ENCODE peak calls at places on chromosome 19, in nine cellular contexts. A, W, Q, P, M, O, E, Y and C are unnamed samples.

GRCh38 chr19:50507376-50507775 is 3.6 kb downstream of the JOSD2 start:
- DNase-seq in O (no peak), W (no peak), E (no peak), A (no peak), M (no peak), P (no peak), Y (no peak), Q (no peak), C (no peak)

GRCh38 chr19:53993448-53993847 is 2.0 kb downstream of the CACNG6 start:
- DNase-seq in M (no peak), Q (no peak), E (no peak), O (no peak), Y (no peak), W (no peak), A (no peak), P (no peak), C (no peak)

GRCh38 chr19:58009666-58010301 is 7.2 kb upstream of the ZNF606 start:
- DNase-seq in W (peak; percentile 90), O (peak; percentile 91), M (peak; percentile 88), P (peak; percentile 71), Q (no peak), E (peak; percentile 86), Y (peak; percentile 84), A (no peak), C (peak; percentile 72)

GRCh38 chr19:56124578-56124977 is 3.5 kb upstream of the ZNF787 start:
- DNase-seq in O (no peak), M (no peak), P (no peak), A (no peak), E (no peak), Y (no peak), Q (no peak), W (no peak), C (no peak)

GRCh38 chr19:58350001-58350801 is 3.1 kb downstream of the A1BG start:
- DNase-seq in A (no peak), Q (no peak), P (no peak), O (no peak), E (no peak), Y (no peak), M (no peak), W (no peak), C (no peak)

GRCh38 chr19:861756-862528 is 2.5 kb downstream of the CFD start:
- DNase-seq in Q (no peak), E (peak; percentile 28), W (no peak), A (peak; percentile 44), M (peak; percentile 98), P (peak; percentile 57), Y (peak; percentile 66), O (peak; percentile 73), C (peak; percentile 92)

GRCh38 chr19:13002389-13002898 is 7.2 kb downstream of the NFIX start:
- DNase-seq in P (no peak), W (no peak), Q (no peak), A (no peak), E (no peak), O (no peak), Y (no peak), M (no peak), C (no peak)

GRCh38 chr19:58519087-58519354 is 589 bp downstream of the ZBTB45 start:
- DNase-seq in O (peak; percentile 91), M (peak; percentile 80), Q (peak; percentile 74), W (peak; percentile 65), P (peak; percentile 90), A (peak; percentile 61), Y (peak; percentile 70), E (peak; percentile 75), C (peak; percentile 67)

GRCh38 chr19:22783651-22784050 is 300 bp downstream of the ZNF99 start:
- DNase-seq in Q (no peak), W (no peak), O (no peak), P (no peak), E (no peak), Y (no peak), M (no peak), A (no peak), C (no peak)

GRCh38 chr19:58059003-58059671 is at the start of gene ZNF135:
- DNase-seq in W (peak; percentile 68), Y (peak; percentile 79), A (peak; percentile 70), P (peak; percentile 95), O (peak; percentile 86), M (peak; percentile 92), E (peak; percentile 77), Q (peak; percentile 42), C (peak; percentile 71)

GRCh38 chr19:10450853-10451609 is 30.7 kb downstream of the PDE4A start:
- DNase-seq in Q (no peak), A (no peak), O (peak; percentile 60), P (no peak), Y (peak; percentile 93), W (no peak), M (peak; percentile 94), E (no peak), C (no peak)

GRCh38 chr19:47098608-47099007 is 15.0 kb downstream of the ZC3H4 start:
- DNase-seq in W (no peak), O (no peak), M (no peak), Q (no peak), E (no peak), A (no peak), P (no peak), Y (no peak), C (no peak)

DNA sequence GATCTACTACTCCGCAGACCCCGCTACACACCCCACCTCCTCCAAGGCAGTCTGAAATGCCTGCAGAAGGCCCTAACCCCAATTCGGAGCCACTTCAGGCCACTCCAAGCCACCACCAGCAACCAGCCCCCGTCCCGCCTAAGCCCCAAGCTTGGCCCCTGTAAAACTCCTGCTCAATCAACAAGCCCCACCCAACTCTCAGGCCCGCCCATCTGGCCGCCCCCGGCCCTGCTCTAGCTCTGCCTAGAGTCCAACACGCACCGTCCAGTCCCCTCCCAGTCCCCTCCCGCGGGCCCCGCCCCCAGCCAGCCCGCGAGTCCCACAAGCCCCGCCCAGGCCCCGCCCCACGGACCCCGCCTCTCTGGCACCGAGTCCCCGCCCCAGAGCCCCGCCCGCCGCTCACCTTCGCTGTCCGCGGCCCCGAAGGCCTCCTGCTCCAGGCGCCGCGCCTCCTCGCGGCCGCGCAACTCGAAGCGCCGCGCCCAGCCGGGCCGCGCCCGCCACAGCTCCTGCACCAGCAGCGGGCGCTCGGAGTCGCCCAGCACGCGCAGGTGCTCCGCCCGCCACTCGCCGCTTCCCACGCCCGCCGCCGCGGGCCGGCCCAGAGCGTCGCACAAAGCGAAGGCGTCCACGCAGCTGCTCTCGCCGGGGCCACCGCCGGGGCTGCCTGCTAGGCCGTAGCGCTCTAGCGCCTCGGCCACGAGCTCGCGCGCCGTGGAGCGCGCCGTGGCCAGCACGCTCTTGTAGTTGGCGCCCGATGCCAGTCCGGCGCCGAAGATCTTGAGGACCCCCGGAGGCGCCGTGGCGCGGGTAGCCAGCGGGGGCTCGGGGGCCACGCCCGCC is 1.6 kb downstream of the RASIP1 start:
- DNase-seq in Y (peak; percentile 97), E (peak; percentile 81), O (peak; percentile 94), M (peak; percentile 99), P (peak; percentile 98), A (peak; percentile 95), Q (peak; percentile 99), W (peak; percentile 74), C (peak; percentile 100)
- TF ChIP-seq CTCF in Y (no peak), E (no peak), O (peak; percentile 45), M (peak; percentile 52), P (peak; percentile 31), A (peak; percentile 50), Q (peak; percentile 39), W (peak; percentile 6), C (peak; percentile 71)

DNA sequence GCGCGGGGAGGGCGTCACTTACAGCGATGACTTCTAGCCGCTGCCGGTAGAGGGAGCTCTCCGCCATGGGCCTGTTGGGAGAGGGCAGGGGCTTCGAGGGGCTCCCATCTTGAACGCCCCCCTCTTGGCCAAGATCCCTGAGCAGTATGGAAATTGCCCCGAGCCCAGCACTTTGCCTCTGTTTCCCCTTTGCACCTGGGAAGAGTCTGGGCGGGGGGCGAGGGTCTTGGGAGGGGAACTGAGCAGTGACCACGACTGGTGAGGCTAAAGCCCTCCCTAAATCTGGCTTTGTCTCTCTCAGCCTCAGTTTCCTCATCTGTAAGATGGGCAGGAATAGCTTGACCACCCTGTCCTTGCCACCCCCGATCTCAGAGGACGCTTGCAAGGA is 2.8 kb downstream of the PALM3 start:
- DNase-seq in E (no peak), Q (peak; percentile 49), O (peak; percentile 34), P (no peak), W (no peak), A (peak; percentile 36), M (peak; percentile 61), Y (peak; percentile 28), C (peak; percentile 85)
- TF ChIP-seq CTCF in E (peak; percentile 66), Q (peak; percentile 74), O (peak; percentile 78), P (peak; percentile 50), W (peak; percentile 88), A (peak; percentile 65), M (peak; percentile 85), Y (peak; percentile 57), C (peak; percentile 80)

GRCh38 chr19:44807652-44808462 is 1.0 kb upstream of the BCAM start:
- DNase-seq in O (no peak), E (peak; percentile 34), Q (peak; percentile 77), A (peak; percentile 63), Y (peak; percentile 40), W (peak; percentile 2), M (peak; percentile 99), P (peak; percentile 72), C (peak; percentile 66)
- TF ChIP-seq CTCF in O (peak; percentile 12), E (peak; percentile 52), Q (peak; percentile 35), A (peak; percentile 53), Y (no peak), W (peak; percentile 67), M (peak; percentile 73), P (peak; percentile 45), C (peak; percentile 47)

DNA sequence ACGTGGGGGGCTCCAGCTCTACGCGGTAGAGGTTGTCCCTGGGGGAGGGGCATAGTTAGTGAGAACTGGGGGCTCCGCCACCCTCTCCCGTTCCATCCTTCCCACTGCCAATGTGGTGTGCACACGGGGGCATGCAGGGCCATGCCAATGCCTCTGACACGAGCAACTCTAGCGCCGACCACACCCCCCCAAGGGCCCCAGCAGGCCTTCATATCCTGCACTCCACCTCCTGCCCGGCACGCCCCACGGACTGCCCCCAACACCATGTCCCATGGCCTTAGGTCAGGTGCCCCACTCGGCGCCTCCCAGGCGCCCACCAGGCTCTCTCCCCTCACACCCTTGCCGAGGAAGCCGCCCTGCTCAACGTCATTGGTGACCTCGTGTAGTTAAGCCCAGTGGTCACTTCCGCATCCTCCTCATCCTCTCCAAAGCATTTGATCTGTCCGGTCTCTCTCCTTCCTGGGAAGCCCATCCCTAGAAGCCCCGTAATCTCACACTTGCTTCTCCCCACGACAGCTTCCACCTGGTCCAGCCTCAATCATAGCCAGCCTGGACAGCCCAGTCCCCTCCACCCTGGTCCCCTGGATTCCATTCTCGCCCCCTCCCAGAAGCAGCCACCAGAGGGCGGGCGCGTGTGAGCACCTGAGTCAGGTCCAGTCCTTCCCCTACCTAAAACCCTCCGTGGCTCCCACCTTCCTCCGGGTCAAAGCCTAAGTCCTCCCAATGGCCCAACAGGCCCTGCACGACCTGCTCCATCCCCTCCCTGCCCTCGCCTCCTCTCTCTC is 2.1 kb downstream of the SEMA6B start:
- DNase-seq in Y (no peak), O (no peak), Q (no peak), P (peak; percentile 12), M (peak; percentile 78), A (no peak), E (no peak), W (no peak), C (no peak)
- TF ChIP-seq CTCF in Y (no peak), O (peak; percentile 49), Q (no peak), P (no peak), M (peak; percentile 55), A (peak; percentile 39), E (peak; percentile 24), W (peak; percentile 47), C (peak; percentile 35)